ENCODE peak calls at places on chromosomes 5 and 9, in six cellular contexts. One of them, this sample, is unnamed.

GRCh38 chr5:94615843-94616242 is 2.6 kb downstream of the KIAA0825 start:
- DNase-seq in RWPE1: no peak
- DNase-seq in CD8-positive, alpha-beta T cell: no peak
- DNase-seq in IMR-90: no peak
- DNase-seq in caudate nucleus: no peak
- DNase-seq in SK-N-SH: no peak
- DNase-seq in this sample: no peak

GRCh38 chr9:98572054-98572627 is 136.6 kb downstream of the GABBR2 start:
- DNase-seq in CD8-positive, alpha-beta T cell: no peak
- DNase-seq in SK-N-SH: no peak
- DNase-seq in IMR-90: peak
- DNase-seq in RWPE1: no peak
- DNase-seq in caudate nucleus: no peak
- DNase-seq in this sample: no peak

GRCh38 chr5:123599171-123599570 is 87.2 kb downstream of the CSNK1G3 start:
- DNase-seq in SK-N-SH: no peak
- DNase-seq in caudate nucleus: no peak
- DNase-seq in RWPE1: no peak
- DNase-seq in IMR-90: peak
- DNase-seq in CD8-positive, alpha-beta T cell: no peak
- DNase-seq in this sample: no peak

GRCh38 chr9:36791204-36791948 is 218.7 kb downstream of the MELK start:
- DNase-seq in RWPE1: no peak
- DNase-seq in SK-N-SH: no peak
- DNase-seq in IMR-90: no peak
- DNase-seq in CD8-positive, alpha-beta T cell: no peak
- DNase-seq in caudate nucleus: no peak
- DNase-seq in this sample: no peak

GRCh38 chr5:125002727-125003598 is 256.5 kb upstream of the ZNF608 start:
- DNase-seq in SK-N-SH: no peak
- DNase-seq in caudate nucleus: no peak
- DNase-seq in CD8-positive, alpha-beta T cell: no peak
- DNase-seq in IMR-90: no peak
- DNase-seq in RWPE1: no peak
- DNase-seq in this sample: no peak

GRCh38 chr5:35087971-35088370 is 40.2 kb upstream of the AGXT2 start:
- DNase-seq in CD8-positive, alpha-beta T cell: no peak
- DNase-seq in SK-N-SH: no peak
- DNase-seq in IMR-90: peak
- DNase-seq in caudate nucleus: no peak
- DNase-seq in RWPE1: peak
- DNase-seq in this sample: no peak

GRCh38 chr5:152259702-152260101 is 145.4 kb downstream of the NMUR2 start:
- DNase-seq in SK-N-SH: no peak
- DNase-seq in IMR-90: no peak
- DNase-seq in RWPE1: no peak
- DNase-seq in CD8-positive, alpha-beta T cell: no peak
- DNase-seq in caudate nucleus: no peak
- DNase-seq in this sample: no peak

GRCh38 chr5:13745508-13745907 is 199.0 kb downstream of the DNAH5 start:
- DNase-seq in IMR-90: peak
- DNase-seq in CD8-positive, alpha-beta T cell: no peak
- DNase-seq in caudate nucleus: no peak
- DNase-seq in SK-N-SH: no peak
- DNase-seq in RWPE1: peak
- DNase-seq in this sample: peak

GRCh38 chr5:148805323-148806290 is 20.8 kb upstream of the ADRB2 start:
- DNase-seq in CD8-positive, alpha-beta T cell: no peak
- DNase-seq in IMR-90: peak
- DNase-seq in SK-N-SH: peak
- DNase-seq in RWPE1: no peak
- DNase-seq in caudate nucleus: no peak
- DNase-seq in this sample: no peak

GRCh38 chr9:114745108-114745848 is 60.6 kb downstream of the TNFSF15 start:
- DNase-seq in CD8-positive, alpha-beta T cell: no peak
- DNase-seq in caudate nucleus: no peak
- DNase-seq in IMR-90: no peak
- DNase-seq in RWPE1: no peak
- DNase-seq in SK-N-SH: no peak
- DNase-seq in this sample: no peak

DNA sequence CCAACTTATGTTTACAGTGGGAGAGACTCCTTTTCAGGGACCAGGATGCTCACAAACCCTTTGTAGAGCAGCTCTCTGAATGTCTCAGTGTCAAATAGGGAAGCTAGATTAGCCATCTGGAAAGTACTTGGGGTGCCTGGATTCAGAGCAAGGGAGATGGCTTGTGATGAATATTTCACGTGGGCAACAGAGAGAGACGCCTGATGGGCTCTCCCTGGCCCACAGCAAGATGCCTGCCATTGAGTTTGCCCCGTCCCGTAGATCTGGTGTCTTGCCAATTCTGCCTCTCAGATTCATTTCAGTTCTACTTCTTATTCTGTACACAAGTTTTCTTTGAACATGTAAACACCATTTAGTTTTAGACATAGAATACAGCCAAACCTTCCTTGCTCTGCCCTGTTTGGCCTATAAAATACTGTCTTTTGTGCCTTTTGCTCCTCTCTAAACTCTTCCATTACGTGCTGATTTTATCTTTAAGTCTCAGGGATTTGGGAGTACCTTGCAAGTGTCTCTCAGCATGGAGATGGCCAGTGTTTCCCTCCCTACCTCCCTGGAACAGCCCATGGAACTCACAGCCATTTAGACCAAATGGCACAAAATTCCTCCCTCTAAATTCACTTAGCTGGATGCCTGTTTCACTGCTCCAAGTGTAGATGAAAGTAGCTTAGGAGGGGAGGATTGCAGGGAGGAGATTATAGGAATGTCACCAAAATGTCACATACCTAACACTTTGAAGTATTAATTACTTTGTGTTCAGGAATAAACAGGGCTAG is 234.3 kb downstream of the SAXO1 start:
- DNase-seq in RWPE1: no peak
- DNase-seq in SK-N-SH: no peak
- DNase-seq in caudate nucleus: no peak
- DNase-seq in IMR-90: no peak
- DNase-seq in CD8-positive, alpha-beta T cell: no peak
- DNase-seq in this sample: no peak
- H3K27ac ChIP-seq in RWPE1: no peak
- H3K27ac ChIP-seq in SK-N-SH: peak
- H3K27ac ChIP-seq in caudate nucleus: no peak
- H3K27ac ChIP-seq in IMR-90: no peak
- H3K27ac ChIP-seq in CD8-positive, alpha-beta T cell: no peak
- H3K27ac ChIP-seq in this sample: no peak

GRCh38 chr5:73625314-73625904 is 587 bp upstream of the ARHGEF28 start:
- DNase-seq in IMR-90: peak
- DNase-seq in RWPE1: no peak
- DNase-seq in caudate nucleus: no peak
- DNase-seq in CD8-positive, alpha-beta T cell: no peak
- DNase-seq in SK-N-SH: no peak
- DNase-seq in this sample: no peak
- H3K27ac ChIP-seq in IMR-90: peak
- H3K27ac ChIP-seq in RWPE1: peak
- H3K27ac ChIP-seq in caudate nucleus: no peak
- H3K27ac ChIP-seq in CD8-positive, alpha-beta T cell: no peak
- H3K27ac ChIP-seq in SK-N-SH: peak
- H3K27ac ChIP-seq in this sample: peak

DNA sequence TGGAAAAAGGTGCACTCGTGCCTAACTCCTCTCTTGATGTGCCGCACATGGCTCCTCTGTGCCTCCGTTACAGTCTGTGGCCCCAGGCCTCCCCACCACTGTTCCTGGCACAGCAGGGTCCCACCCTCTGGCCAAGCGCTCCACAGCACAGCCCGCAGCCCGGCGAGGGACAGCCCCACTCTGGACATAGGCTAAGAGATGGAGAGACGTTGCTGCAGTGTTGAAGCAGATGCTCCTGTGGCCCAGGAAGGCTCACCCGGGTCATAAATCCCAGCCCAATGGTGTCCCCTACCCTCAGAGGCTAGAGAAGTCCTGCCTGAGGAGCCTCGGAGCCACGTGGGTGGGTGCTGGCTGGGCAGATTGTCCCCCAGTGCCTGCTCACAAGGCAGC is 41.9 kb downstream of the C5orf15 start:
- DNase-seq in RWPE1: no peak
- DNase-seq in CD8-positive, alpha-beta T cell: no peak
- DNase-seq in SK-N-SH: no peak
- DNase-seq in IMR-90: no peak
- DNase-seq in caudate nucleus: no peak
- DNase-seq in this sample: no peak
- H3K27ac ChIP-seq in RWPE1: no peak
- H3K27ac ChIP-seq in CD8-positive, alpha-beta T cell: no peak
- H3K27ac ChIP-seq in SK-N-SH: no peak
- H3K27ac ChIP-seq in IMR-90: no peak
- H3K27ac ChIP-seq in caudate nucleus: no peak
- H3K27ac ChIP-seq in this sample: no peak

DNA sequence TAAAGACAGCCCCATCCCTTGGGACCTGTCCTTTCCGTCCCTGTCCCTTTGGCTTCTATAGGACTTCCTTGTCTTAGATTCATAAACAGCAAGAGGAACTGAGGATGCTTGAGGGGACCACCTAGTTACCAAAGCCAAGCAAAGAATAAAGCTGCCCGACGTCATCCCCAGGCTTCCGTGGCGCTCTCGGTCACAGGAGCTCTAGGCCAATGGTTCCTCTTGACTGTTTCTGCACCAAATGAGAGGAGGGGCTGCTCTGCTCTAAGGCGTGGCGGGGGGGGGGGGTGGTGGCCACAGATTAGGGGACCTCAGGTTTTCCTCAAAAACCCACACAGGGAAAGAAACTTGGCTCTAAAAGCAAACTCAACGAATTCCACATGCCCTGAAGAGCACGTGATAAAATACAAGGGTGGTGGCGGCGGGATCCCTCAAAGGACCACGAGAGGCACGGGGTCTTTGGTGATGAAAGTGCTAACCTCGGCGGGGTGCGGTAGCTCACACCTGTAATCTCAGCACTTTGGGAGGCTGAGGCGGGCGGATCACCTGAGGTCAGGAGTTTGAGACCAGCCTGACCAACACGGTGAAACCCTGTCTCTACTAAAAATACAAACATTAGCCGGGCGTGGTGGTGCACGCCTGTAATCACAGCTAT is 53.7 kb downstream of the USP20 start:
- DNase-seq in SK-N-SH: no peak
- DNase-seq in caudate nucleus: no peak
- DNase-seq in RWPE1: no peak
- DNase-seq in IMR-90: no peak
- DNase-seq in CD8-positive, alpha-beta T cell: no peak
- DNase-seq in this sample: no peak
- H3K27ac ChIP-seq in SK-N-SH: no peak
- H3K27ac ChIP-seq in caudate nucleus: no peak
- H3K27ac ChIP-seq in RWPE1: no peak
- H3K27ac ChIP-seq in IMR-90: no peak
- H3K27ac ChIP-seq in CD8-positive, alpha-beta T cell: peak
- H3K27ac ChIP-seq in this sample: no peak

DNA sequence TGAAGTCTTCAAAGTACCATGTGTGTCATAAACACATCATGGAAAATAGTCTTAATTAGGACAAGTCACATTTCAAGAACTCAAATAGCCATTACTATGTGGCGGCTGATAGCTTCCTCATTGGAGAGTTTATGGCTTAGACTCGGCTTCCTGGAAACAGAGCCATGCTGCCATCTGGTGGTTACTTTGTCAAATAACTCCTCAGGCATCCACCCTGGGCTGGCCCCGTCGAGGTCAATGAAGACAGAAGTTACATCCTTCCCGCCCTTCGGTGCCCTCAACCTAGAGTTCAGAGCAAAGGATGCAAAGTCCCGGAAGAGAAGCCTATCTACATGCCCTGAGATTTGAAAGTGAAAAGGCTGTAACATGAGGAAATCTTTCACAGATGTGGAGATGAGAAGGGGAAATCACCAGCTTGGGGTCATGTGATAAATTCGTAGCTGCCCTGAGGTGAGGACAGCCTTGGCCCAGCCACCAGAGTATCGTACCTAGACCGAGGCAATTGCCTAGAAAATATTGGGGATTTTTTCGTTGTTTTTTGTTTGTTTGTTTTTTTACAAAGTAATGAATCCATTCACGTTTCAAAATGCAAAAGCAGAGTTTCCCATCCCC is 45.5 kb upstream of the ZNF169 start:
- DNase-seq in SK-N-SH: peak
- DNase-seq in caudate nucleus: peak
- DNase-seq in RWPE1: peak
- DNase-seq in IMR-90: peak
- DNase-seq in CD8-positive, alpha-beta T cell: peak
- DNase-seq in this sample: peak
- H3K27ac ChIP-seq in SK-N-SH: no peak
- H3K27ac ChIP-seq in caudate nucleus: no peak
- H3K27ac ChIP-seq in RWPE1: no peak
- H3K27ac ChIP-seq in IMR-90: no peak
- H3K27ac ChIP-seq in CD8-positive, alpha-beta T cell: no peak
- H3K27ac ChIP-seq in this sample: no peak